ENCODE peak calls at places on chromosomes 2 and 18, in six cellular contexts. One of them, this sample, is unnamed.

GRCh38 chr2:136025057-136025973 is 39.9 kb upstream of the DARS1 start:
- DNase-seq in GM12891: no peak
- DNase-seq in thyroid gland: peak
- DNase-seq in kidney glomerular epithelial cell: no peak
- DNase-seq in stimulated activated CD8-positive, alpha-beta memory T cell treated with anti-CD3 and anti-CD28 coated beads, Interleukin-4, amount 100 ng/mL, for 48 hours: peak
- DNase-seq in NCI-H1417: peak
- DNase-seq in this sample: peak

GRCh38 chr2:34529965-34530364 is 930.9 kb upstream of the FAM98A start:
- DNase-seq in GM12891: no peak
- DNase-seq in thyroid gland: no peak
- DNase-seq in kidney glomerular epithelial cell: no peak
- DNase-seq in stimulated activated CD8-positive, alpha-beta memory T cell treated with anti-CD3 and anti-CD28 coated beads, Interleukin-4, amount 100 ng/mL, for 48 hours: no peak
- DNase-seq in NCI-H1417: no peak
- DNase-seq in this sample: no peak

GRCh38 chr2:171522057-171522803 is at the start of gene CYBRD1:
- DNase-seq in GM12891: peak
- DNase-seq in thyroid gland: peak
- DNase-seq in kidney glomerular epithelial cell: no peak
- DNase-seq in stimulated activated CD8-positive, alpha-beta memory T cell treated with anti-CD3 and anti-CD28 coated beads, Interleukin-4, amount 100 ng/mL, for 48 hours: peak
- DNase-seq in NCI-H1417: peak
- DNase-seq in this sample: peak

GRCh38 chr2:45849491-45850283 is 198.2 kb downstream of the PRKCE start:
- DNase-seq in GM12891: no peak
- DNase-seq in thyroid gland: no peak
- DNase-seq in kidney glomerular epithelial cell: no peak
- DNase-seq in stimulated activated CD8-positive, alpha-beta memory T cell treated with anti-CD3 and anti-CD28 coated beads, Interleukin-4, amount 100 ng/mL, for 48 hours: no peak
- DNase-seq in NCI-H1417: no peak
- DNase-seq in this sample: peak

GRCh38 chr2:240358080-240358479 is 77.4 kb upstream of the GPC1 start:
- DNase-seq in GM12891: no peak
- DNase-seq in thyroid gland: no peak
- DNase-seq in kidney glomerular epithelial cell: no peak
- DNase-seq in stimulated activated CD8-positive, alpha-beta memory T cell treated with anti-CD3 and anti-CD28 coated beads, Interleukin-4, amount 100 ng/mL, for 48 hours: no peak
- DNase-seq in NCI-H1417: no peak
- DNase-seq in this sample: no peak

GRCh38 chr18:8106603-8107002 is 502.6 kb upstream of the RAB12 start:
- DNase-seq in GM12891: no peak
- DNase-seq in thyroid gland: peak
- DNase-seq in kidney glomerular epithelial cell: peak
- DNase-seq in stimulated activated CD8-positive, alpha-beta memory T cell treated with anti-CD3 and anti-CD28 coated beads, Interleukin-4, amount 100 ng/mL, for 48 hours: no peak
- DNase-seq in NCI-H1417: no peak
- DNase-seq in this sample: no peak

GRCh38 chr2:41949091-41949490 is 98.7 kb upstream of the PKDCC start:
- DNase-seq in GM12891: no peak
- DNase-seq in thyroid gland: no peak
- DNase-seq in kidney glomerular epithelial cell: no peak
- DNase-seq in stimulated activated CD8-positive, alpha-beta memory T cell treated with anti-CD3 and anti-CD28 coated beads, Interleukin-4, amount 100 ng/mL, for 48 hours: no peak
- DNase-seq in NCI-H1417: no peak
- DNase-seq in this sample: no peak

GRCh38 chr2:29220506-29221270 is 105.5 kb downstream of the CLIP4 start:
- DNase-seq in GM12891: no peak
- DNase-seq in thyroid gland: peak
- DNase-seq in kidney glomerular epithelial cell: no peak
- DNase-seq in stimulated activated CD8-positive, alpha-beta memory T cell treated with anti-CD3 and anti-CD28 coated beads, Interleukin-4, amount 100 ng/mL, for 48 hours: no peak
- DNase-seq in NCI-H1417: no peak
- DNase-seq in this sample: no peak

GRCh38 chr2:153474407-153474806 is 4.2 kb downstream of the RPRM start:
- DNase-seq in GM12891: no peak
- DNase-seq in thyroid gland: no peak
- DNase-seq in kidney glomerular epithelial cell: no peak
- DNase-seq in stimulated activated CD8-positive, alpha-beta memory T cell treated with anti-CD3 and anti-CD28 coated beads, Interleukin-4, amount 100 ng/mL, for 48 hours: no peak
- DNase-seq in NCI-H1417: no peak
- DNase-seq in this sample: no peak

GRCh38 chr2:21793461-21793860 is 669.7 kb downstream of the TDRD15 start:
- DNase-seq in GM12891: no peak
- DNase-seq in thyroid gland: no peak
- DNase-seq in kidney glomerular epithelial cell: no peak
- DNase-seq in stimulated activated CD8-positive, alpha-beta memory T cell treated with anti-CD3 and anti-CD28 coated beads, Interleukin-4, amount 100 ng/mL, for 48 hours: no peak
- DNase-seq in NCI-H1417: no peak
- DNase-seq in this sample: no peak

GRCh38 chr2:182647499-182647787 is 68.6 kb upstream of the DNAJC10 start:
- DNase-seq in GM12891: no peak
- DNase-seq in thyroid gland: no peak
- DNase-seq in kidney glomerular epithelial cell: no peak
- DNase-seq in stimulated activated CD8-positive, alpha-beta memory T cell treated with anti-CD3 and anti-CD28 coated beads, Interleukin-4, amount 100 ng/mL, for 48 hours: no peak
- DNase-seq in NCI-H1417: no peak
- DNase-seq in this sample: no peak

GRCh38 chr2:230668939-230669303 is 43.7 kb upstream of the CAB39 start:
- DNase-seq in GM12891: no peak
- DNase-seq in thyroid gland: no peak
- DNase-seq in kidney glomerular epithelial cell: no peak
- DNase-seq in stimulated activated CD8-positive, alpha-beta memory T cell treated with anti-CD3 and anti-CD28 coated beads, Interleukin-4, amount 100 ng/mL, for 48 hours: peak
- DNase-seq in NCI-H1417: no peak
- DNase-seq in this sample: no peak

GRCh38 chr2:47907097-47907781 is 941 bp upstream of the FBXO11 start:
- DNase-seq in GM12891: no peak
- DNase-seq in thyroid gland: peak
- DNase-seq in kidney glomerular epithelial cell: no peak
- DNase-seq in stimulated activated CD8-positive, alpha-beta memory T cell treated with anti-CD3 and anti-CD28 coated beads, Interleukin-4, amount 100 ng/mL, for 48 hours: peak
- DNase-seq in NCI-H1417: peak
- DNase-seq in this sample: peak

GRCh38 chr18:24726727-24727539 is 266.5 kb downstream of the HRH4 start:
- DNase-seq in GM12891: peak
- DNase-seq in thyroid gland: peak
- DNase-seq in kidney glomerular epithelial cell: peak
- DNase-seq in stimulated activated CD8-positive, alpha-beta memory T cell treated with anti-CD3 and anti-CD28 coated beads, Interleukin-4, amount 100 ng/mL, for 48 hours: peak
- DNase-seq in NCI-H1417: peak
- DNase-seq in this sample: peak

GRCh38 chr18:58315739-58316215 is 271.8 kb downstream of the NEDD4L start:
- DNase-seq in GM12891: no peak
- DNase-seq in thyroid gland: no peak
- DNase-seq in kidney glomerular epithelial cell: no peak
- DNase-seq in stimulated activated CD8-positive, alpha-beta memory T cell treated with anti-CD3 and anti-CD28 coated beads, Interleukin-4, amount 100 ng/mL, for 48 hours: no peak
- DNase-seq in NCI-H1417: no peak
- DNase-seq in this sample: no peak

GRCh38 chr2:109377976-109378375 is 235.8 kb downstream of the SEPTIN10 start:
- DNase-seq in GM12891: no peak
- DNase-seq in thyroid gland: no peak
- DNase-seq in kidney glomerular epithelial cell: no peak
- DNase-seq in stimulated activated CD8-positive, alpha-beta memory T cell treated with anti-CD3 and anti-CD28 coated beads, Interleukin-4, amount 100 ng/mL, for 48 hours: no peak
- DNase-seq in NCI-H1417: no peak
- DNase-seq in this sample: peak

GRCh38 chr18:46220116-46220515 is 115.9 kb downstream of the HAUS1 start:
- DNase-seq in GM12891: no peak
- DNase-seq in thyroid gland: no peak
- DNase-seq in kidney glomerular epithelial cell: peak
- DNase-seq in stimulated activated CD8-positive, alpha-beta memory T cell treated with anti-CD3 and anti-CD28 coated beads, Interleukin-4, amount 100 ng/mL, for 48 hours: no peak
- DNase-seq in NCI-H1417: no peak
- DNase-seq in this sample: no peak

GRCh38 chr2:220025207-220025606 is 397.8 kb downstream of the SLC4A3 start:
- DNase-seq in GM12891: no peak
- DNase-seq in thyroid gland: no peak
- DNase-seq in kidney glomerular epithelial cell: no peak
- DNase-seq in stimulated activated CD8-positive, alpha-beta memory T cell treated with anti-CD3 and anti-CD28 coated beads, Interleukin-4, amount 100 ng/mL, for 48 hours: no peak
- DNase-seq in NCI-H1417: no peak
- DNase-seq in this sample: no peak

GRCh38 chr2:158828378-158829136 is 33.4 kb downstream of the DAPL1 start:
- DNase-seq in GM12891: no peak
- DNase-seq in thyroid gland: no peak
- DNase-seq in kidney glomerular epithelial cell: peak
- DNase-seq in stimulated activated CD8-positive, alpha-beta memory T cell treated with anti-CD3 and anti-CD28 coated beads, Interleukin-4, amount 100 ng/mL, for 48 hours: no peak
- DNase-seq in NCI-H1417: no peak
- DNase-seq in this sample: no peak

GRCh38 chr2:170651603-170652002 is 63.5 kb upstream of the SP5 start:
- DNase-seq in GM12891: no peak
- DNase-seq in thyroid gland: no peak
- DNase-seq in kidney glomerular epithelial cell: no peak
- DNase-seq in stimulated activated CD8-positive, alpha-beta memory T cell treated with anti-CD3 and anti-CD28 coated beads, Interleukin-4, amount 100 ng/mL, for 48 hours: no peak
- DNase-seq in NCI-H1417: no peak
- DNase-seq in this sample: no peak

GRCh38 chr2:46970334-46971288 is 55.0 kb upstream of the MCFD2 start:
- DNase-seq in GM12891: peak
- DNase-seq in thyroid gland: peak
- DNase-seq in kidney glomerular epithelial cell: peak
- DNase-seq in stimulated activated CD8-positive, alpha-beta memory T cell treated with anti-CD3 and anti-CD28 coated beads, Interleukin-4, amount 100 ng/mL, for 48 hours: no peak
- DNase-seq in NCI-H1417: no peak
- DNase-seq in this sample: no peak

GRCh38 chr2:70995227-70995729 is 605 bp upstream of the TEX261 start:
- DNase-seq in GM12891: peak
- DNase-seq in thyroid gland: peak
- DNase-seq in kidney glomerular epithelial cell: peak
- DNase-seq in stimulated activated CD8-positive, alpha-beta memory T cell treated with anti-CD3 and anti-CD28 coated beads, Interleukin-4, amount 100 ng/mL, for 48 hours: peak
- DNase-seq in NCI-H1417: peak
- DNase-seq in this sample: peak

GRCh38 chr2:24917086-24917485 is 3.0 kb downstream of the ADCY3 start:
- DNase-seq in GM12891: peak
- DNase-seq in thyroid gland: no peak
- DNase-seq in kidney glomerular epithelial cell: no peak
- DNase-seq in stimulated activated CD8-positive, alpha-beta memory T cell treated with anti-CD3 and anti-CD28 coated beads, Interleukin-4, amount 100 ng/mL, for 48 hours: peak
- DNase-seq in NCI-H1417: no peak
- DNase-seq in this sample: peak

GRCh38 chr2:104901037-104901851 is 47.3 kb downstream of the POU3F3 start:
- DNase-seq in GM12891: no peak
- DNase-seq in thyroid gland: no peak
- DNase-seq in kidney glomerular epithelial cell: no peak
- DNase-seq in stimulated activated CD8-positive, alpha-beta memory T cell treated with anti-CD3 and anti-CD28 coated beads, Interleukin-4, amount 100 ng/mL, for 48 hours: no peak
- DNase-seq in NCI-H1417: peak
- DNase-seq in this sample: no peak

GRCh38 chr18:36628435-36629094 is 200.2 kb downstream of the TPGS2 start:
- DNase-seq in GM12891: no peak
- DNase-seq in thyroid gland: no peak
- DNase-seq in kidney glomerular epithelial cell: no peak
- DNase-seq in stimulated activated CD8-positive, alpha-beta memory T cell treated with anti-CD3 and anti-CD28 coated beads, Interleukin-4, amount 100 ng/mL, for 48 hours: no peak
- DNase-seq in NCI-H1417: no peak
- DNase-seq in this sample: no peak

GRCh38 chr18:4106407-4107033 is 348.6 kb downstream of the DLGAP1 start:
- DNase-seq in GM12891: peak
- DNase-seq in thyroid gland: peak
- DNase-seq in kidney glomerular epithelial cell: peak
- DNase-seq in stimulated activated CD8-positive, alpha-beta memory T cell treated with anti-CD3 and anti-CD28 coated beads, Interleukin-4, amount 100 ng/mL, for 48 hours: peak
- DNase-seq in NCI-H1417: peak
- DNase-seq in this sample: peak

GRCh38 chr2:32594573-32594972 is 33.3 kb upstream of the TTC27 start:
- DNase-seq in GM12891: no peak
- DNase-seq in thyroid gland: no peak
- DNase-seq in kidney glomerular epithelial cell: no peak
- DNase-seq in stimulated activated CD8-positive, alpha-beta memory T cell treated with anti-CD3 and anti-CD28 coated beads, Interleukin-4, amount 100 ng/mL, for 48 hours: no peak
- DNase-seq in NCI-H1417: no peak
- DNase-seq in this sample: no peak

GRCh38 chr2:73268831-73269685 is 15.2 kb downstream of the FBXO41 start:
- DNase-seq in GM12891: no peak
- DNase-seq in thyroid gland: peak
- DNase-seq in kidney glomerular epithelial cell: no peak
- DNase-seq in stimulated activated CD8-positive, alpha-beta memory T cell treated with anti-CD3 and anti-CD28 coated beads, Interleukin-4, amount 100 ng/mL, for 48 hours: peak
- DNase-seq in NCI-H1417: peak
- DNase-seq in this sample: peak

GRCh38 chr18:46711444-46711863 is 45.4 kb downstream of the ST8SIA5 start:
- DNase-seq in GM12891: peak
- DNase-seq in thyroid gland: no peak
- DNase-seq in kidney glomerular epithelial cell: no peak
- DNase-seq in stimulated activated CD8-positive, alpha-beta memory T cell treated with anti-CD3 and anti-CD28 coated beads, Interleukin-4, amount 100 ng/mL, for 48 hours: no peak
- DNase-seq in NCI-H1417: peak
- DNase-seq in this sample: no peak

GRCh38 chr18:79399275-79400081 is 3.7 kb downstream of the NFATC1 start:
- DNase-seq in GM12891: no peak
- DNase-seq in thyroid gland: no peak
- DNase-seq in kidney glomerular epithelial cell: no peak
- DNase-seq in stimulated activated CD8-positive, alpha-beta memory T cell treated with anti-CD3 and anti-CD28 coated beads, Interleukin-4, amount 100 ng/mL, for 48 hours: peak
- DNase-seq in NCI-H1417: no peak
- DNase-seq in this sample: no peak

GRCh38 chr2:240397924-240398611 is 37.4 kb upstream of the GPC1 start:
- DNase-seq in GM12891: no peak
- DNase-seq in thyroid gland: no peak
- DNase-seq in kidney glomerular epithelial cell: no peak
- DNase-seq in stimulated activated CD8-positive, alpha-beta memory T cell treated with anti-CD3 and anti-CD28 coated beads, Interleukin-4, amount 100 ng/mL, for 48 hours: no peak
- DNase-seq in NCI-H1417: no peak
- DNase-seq in this sample: no peak

GRCh38 chr2:43426305-43427031 is 169.4 kb downstream of the THADA start:
- DNase-seq in GM12891: peak
- DNase-seq in thyroid gland: peak
- DNase-seq in kidney glomerular epithelial cell: peak
- DNase-seq in stimulated activated CD8-positive, alpha-beta memory T cell treated with anti-CD3 and anti-CD28 coated beads, Interleukin-4, amount 100 ng/mL, for 48 hours: peak
- DNase-seq in NCI-H1417: no peak
- DNase-seq in this sample: peak

GRCh38 chr18:49560277-49561126 is 1.4 kb upstream of the LIPG start:
- DNase-seq in GM12891: no peak
- DNase-seq in thyroid gland: peak
- DNase-seq in kidney glomerular epithelial cell: peak
- DNase-seq in stimulated activated CD8-positive, alpha-beta memory T cell treated with anti-CD3 and anti-CD28 coated beads, Interleukin-4, amount 100 ng/mL, for 48 hours: no peak
- DNase-seq in NCI-H1417: peak
- DNase-seq in this sample: no peak